ENCODE peak calls at places on chromosomes 7 and 10, in nine cellular contexts. X is IMR-90, M is H9, Z is MM.1S, Y is HCT116, P is keratinocyte, E is OCI-LY7, K is GM23248, F is neural progenitor cell. W is an unnamed sample. For H3K4me1, the result is how much of the 10 kb centered on the place peaks cover.

GRCh38 chr7:617614-618538 is 98.2 kb upstream of the PDGFA start:
- DNase-seq in P (no peak), Z (no peak), F (no peak), E (no peak), X (no peak), K (no peak), M (no peak), Y (no peak), W (no peak)

GRCh38 chr10:132354356-132355094 is 22.5 kb downstream of the LRRC27 start:
- DNase-seq in X (no peak), M (no peak), K (no peak), Z (no peak), P (no peak), F (no peak), E (no peak), Y (no peak), W (no peak)

GRCh38 chr10:77190275-77190674 is 447.3 kb downstream of the KCNMA1 start:
- DNase-seq in M (no peak), K (no peak), X (no peak), Z (no peak), F (no peak), P (no peak), E (no peak), Y (no peak), W (no peak)

GRCh38 chr10:12590682-12591642 is 241.6 kb downstream of the CAMK1D start:
- DNase-seq in M (no peak), P (no peak), X (no peak), F (no peak), K (no peak), Y (no peak), E (no peak), Z (no peak), W (no peak)

GRCh38 chr7:149422065-149422913 is 38.6 kb downstream of the ZNF777 start:
- DNase-seq in P (no peak), K (peak), M (peak), Y (peak), E (peak), X (peak), F (peak), Z (peak), W (peak)

GRCh38 chr10:115921795-115922194 is 351.2 kb downstream of the GFRA1 start:
- DNase-seq in Z (no peak), M (no peak), E (no peak), X (peak), K (peak), P (no peak), Y (no peak), F (no peak), W (peak)

GRCh38 chr10:79437111-79437814 is 8.2 kb downstream of the ZCCHC24 start:
- DNase-seq in E (no peak), M (no peak), Y (no peak), X (peak), Z (no peak), P (no peak), K (peak), F (no peak), W (peak)

GRCh38 chr10:14389981-14390590 is 59.4 kb upstream of the FRMD4A start:
- DNase-seq in K (no peak), M (no peak), P (no peak), E (no peak), X (no peak), F (no peak), Z (peak), Y (no peak), W (peak)

GRCh38 chr7:7122033-7122478 is 60.3 kb upstream of the C1GALT1 start:
- DNase-seq in P (no peak), E (no peak), F (no peak), K (peak), X (no peak), M (no peak), Z (no peak), Y (no peak), W (no peak)

GRCh38 chr10:83647519-83647918 is 491.8 kb upstream of the GHITM start:
- DNase-seq in F (no peak), M (no peak), Y (no peak), K (no peak), E (no peak), Z (no peak), P (no peak), X (no peak), W (no peak)

GRCh38 chr10:7567896-7568295 is 98.9 kb downstream of the ITIH5 start:
- DNase-seq in X (no peak), E (no peak), Z (no peak), M (no peak), F (no peak), P (no peak), Y (no peak), K (no peak), W (no peak)

GRCh38 chr7:44331682-44332081 is 6.3 kb upstream of the CAMK2B start:
- DNase-seq in X (no peak), F (no peak), P (no peak), E (no peak), M (no peak), K (no peak), Y (no peak), Z (no peak), W (no peak)

GRCh38 chr10:10663587-10663986 is 354.1 kb upstream of the CELF2 start:
- DNase-seq in F (no peak), P (no peak), Z (no peak), M (no peak), X (no peak), Y (no peak), E (no peak), K (no peak), W (no peak)

GRCh38 chr7:150568714-150569113 is 1.5 kb downstream of the GIMAP4 start:
- DNase-seq in P (no peak), E (no peak), Y (no peak), K (no peak), Z (no peak), X (no peak), M (no peak), F (no peak), W (no peak)

GRCh38 chr10:10313099-10313875 is 704.4 kb upstream of the CELF2 start:
- DNase-seq in Z (no peak), M (no peak), Y (no peak), P (no peak), F (no peak), K (no peak), X (peak), E (no peak), W (no peak)

GRCh38 chr10:96830511-96831199 is 1.4 kb upstream of the LCOR start:
- DNase-seq in Y (peak), F (peak), M (peak), K (peak), E (peak), Z (peak), P (peak), X (peak), W (peak)

GRCh38 chr10:77541247-77541646 is 96.4 kb downstream of the KCNMA1 start:
- DNase-seq in Z (no peak), Y (no peak), P (no peak), M (no peak), E (no peak), X (no peak), K (no peak), F (no peak), W (no peak)

GRCh38 chr7:4286281-4286680 is 395.8 kb upstream of the FOXK1 start:
- DNase-seq in E (no peak), P (no peak), M (no peak), X (no peak), Z (no peak), K (no peak), Y (no peak), F (no peak), W (no peak)
- H2AFZ ChIP-seq in E (no peak), P (no peak), M (no peak), X (no peak), Z (no peak), K (no peak), Y (no peak), F (peak), W (no peak)

GRCh38 chr7:135920478-135920877 is 56.7 kb downstream of the MTPN start:
- DNase-seq in X (no peak), Y (no peak), P (no peak), M (no peak), K (no peak), F (no peak), E (no peak), Z (no peak), W (no peak)
- H3K4me1 ChIP-seq in X (under half), Y (under half), P (under half), M (under half), K (under half), F (under half), E (under half), Z (under half), W (under half)

GRCh38 chr10:84993251-84994035 is 665.1 kb downstream of the CCSER2 start:
- DNase-seq in Y (no peak), Z (no peak), X (no peak), F (no peak), M (no peak), E (no peak), P (no peak), K (no peak), W (no peak)
- H2AFZ ChIP-seq in Y (no peak), Z (no peak), X (no peak), F (no peak), M (no peak), E (no peak), P (no peak), K (no peak), W (no peak)

DNA sequence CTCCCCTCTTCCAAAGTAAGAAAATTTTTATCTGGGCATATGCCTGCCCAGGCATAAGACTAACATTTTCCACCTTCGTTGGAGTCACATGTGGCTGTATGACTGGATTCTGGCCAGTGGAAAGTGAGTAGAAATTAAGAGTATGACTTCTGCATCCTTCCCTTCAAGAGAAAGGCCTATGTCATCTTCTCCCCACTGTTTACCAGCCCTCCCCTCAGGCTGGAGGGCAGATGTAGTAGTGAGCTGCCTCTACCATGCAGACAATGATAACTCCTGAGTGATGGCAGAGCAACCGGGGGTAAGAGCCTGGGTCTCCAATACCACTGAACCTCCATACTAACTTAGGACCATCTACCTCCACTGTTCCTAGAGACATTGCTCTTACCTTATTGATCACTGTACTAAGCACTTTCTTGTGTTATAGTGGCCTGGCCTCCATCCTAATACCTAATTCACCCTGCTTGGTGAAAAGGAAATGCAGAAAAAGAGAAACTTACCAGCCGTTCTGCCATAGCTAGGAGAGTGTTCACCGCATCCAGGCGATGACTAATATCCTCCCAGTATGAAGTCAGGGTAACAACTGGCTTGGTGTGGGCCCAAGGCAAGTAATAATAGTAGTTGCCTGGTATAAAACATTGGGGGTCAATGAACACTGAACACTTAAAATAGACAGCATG is 102.6 kb downstream of the MYOF start:
- DNase-seq in F (no peak), Y (no peak), Z (no peak), X (peak), E (no peak), P (no peak), K (peak), M (no peak), W (peak)
- H3K4me1 ChIP-seq in F (under half), Y (half or more), Z (under half), X (under half), E (under half), P (half or more), K (half or more), M (under half), W (half or more)

DNA sequence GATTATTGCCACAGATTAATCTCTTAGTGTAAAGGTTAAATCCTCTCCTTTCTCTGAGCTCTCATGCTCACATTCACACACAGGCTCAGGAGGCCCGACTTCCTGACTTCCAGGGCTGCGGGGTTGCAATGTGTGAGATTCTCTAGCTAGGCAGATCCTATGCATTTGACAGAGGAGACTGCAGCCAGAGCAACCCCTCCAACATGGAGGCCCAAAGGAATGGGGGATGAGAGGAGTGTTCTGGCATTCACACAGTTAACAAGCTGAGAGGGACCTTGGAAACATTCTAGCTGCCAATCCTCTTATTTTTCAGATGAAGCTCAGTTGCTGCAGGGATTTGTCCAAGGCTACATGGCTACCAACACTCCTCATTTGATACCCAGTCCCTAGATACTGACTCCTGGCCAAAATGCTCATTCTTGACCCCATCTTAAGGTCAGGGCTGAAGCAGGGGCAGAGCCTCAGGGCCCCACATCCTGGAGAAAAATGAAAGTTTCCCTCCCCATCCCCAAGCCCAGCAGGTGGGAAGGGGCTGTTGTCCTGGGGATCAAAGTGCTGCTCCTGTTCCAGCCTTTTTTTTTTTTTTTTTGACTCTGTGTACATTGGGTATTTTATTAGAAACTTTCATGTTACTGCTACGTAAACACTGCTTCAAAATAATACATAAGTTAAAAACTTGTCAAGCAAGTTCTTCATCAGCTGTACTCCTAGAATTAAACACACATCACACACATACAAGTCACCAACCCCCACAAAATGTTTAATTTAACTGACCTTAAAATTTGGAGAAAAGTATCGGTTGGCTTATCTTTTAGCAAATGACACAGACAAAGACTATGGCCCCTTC is 325.6 kb downstream of the PLXNA4 start:
- DNase-seq in E (no peak), X (no peak), Z (no peak), Y (no peak), P (no peak), M (no peak), K (no peak), F (peak), W (no peak)
- H2AFZ ChIP-seq in E (no peak), X (no peak), Z (no peak), Y (no peak), P (no peak), M (no peak), K (no peak), F (no peak), W (no peak)

GRCh38 chr10:49644035-49644345 is 30.2 kb downstream of the CHAT start:
- DNase-seq in K (no peak), P (no peak), E (no peak), Y (no peak), F (no peak), X (no peak), Z (no peak), M (no peak), W (no peak)
- H3K4me1 ChIP-seq in K (under half), P (under half), E (under half), Y (under half), F (under half), X (under half), Z (under half), M (under half), W (under half)

DNA sequence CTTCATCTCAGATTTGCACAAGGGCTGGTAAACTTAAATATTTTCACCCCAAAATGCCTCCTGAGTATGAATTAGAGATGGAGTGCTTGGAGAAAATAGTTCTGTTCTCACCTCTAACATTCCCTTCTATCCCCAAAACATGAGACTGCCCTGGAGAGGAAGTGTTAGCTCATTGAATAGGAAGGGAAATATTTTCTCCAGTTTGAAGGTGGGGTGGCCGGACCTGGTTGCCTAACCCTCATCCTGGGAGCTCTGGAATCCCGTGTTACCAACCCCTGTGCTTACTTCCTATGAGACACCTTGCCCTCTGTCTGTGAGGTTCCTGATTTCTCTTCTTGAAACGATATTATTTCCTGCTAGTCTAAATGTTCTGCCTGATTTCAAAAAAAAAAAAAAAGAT is 782 bp downstream of the IFIT2 start:
- DNase-seq in Z (no peak), M (no peak), X (no peak), P (no peak), Y (no peak), F (no peak), K (peak), E (no peak), W (peak)
- H2AFZ ChIP-seq in Z (no peak), M (no peak), X (peak), P (peak), Y (peak), F (peak), K (peak), E (peak), W (peak)